ENCODE peak calls at places on chromosome 22, in nine cellular contexts. One of them, this sample, is unnamed.
A peak's percentile ranks its signal among the peaks of the same experiment; 100 is the strongest.

GRCh38 chr22:39349967-39350802 is at the start of gene SYNGR1:
- DNase-seq in RWPE1: no peak
- DNase-seq in MM.1S: no peak
- DNase-seq in fibroblast of lung: no peak
- DNase-seq in IMR-90: no peak
- DNase-seq in progenitor cell of endocrine pancreas: peak; percentile 45
- DNase-seq in GM12865: no peak
- DNase-seq in ovary: peak; percentile 68
- DNase-seq in bronchial epithelial cell: no peak
- DNase-seq in this sample: no peak

GRCh38 chr22:22011964-22012363 is 29.4 kb upstream of the TOP3B start:
- DNase-seq in progenitor cell of endocrine pancreas: no peak
- DNase-seq in RWPE1: no peak
- DNase-seq in ovary: no peak
- DNase-seq in GM12865: no peak
- DNase-seq in fibroblast of lung: no peak
- DNase-seq in bronchial epithelial cell: no peak
- DNase-seq in MM.1S: no peak
- DNase-seq in IMR-90: no peak
- DNase-seq in this sample: no peak

GRCh38 chr22:42938976-42939375 is 76.0 kb downstream of the PACSIN2 start:
- DNase-seq in RWPE1: no peak
- DNase-seq in IMR-90: no peak
- DNase-seq in GM12865: no peak
- DNase-seq in progenitor cell of endocrine pancreas: no peak
- DNase-seq in ovary: no peak
- DNase-seq in MM.1S: no peak
- DNase-seq in fibroblast of lung: no peak
- DNase-seq in bronchial epithelial cell: peak; percentile 78
- DNase-seq in this sample: no peak

GRCh38 chr22:49403102-49403501 is 424.6 kb downstream of the BRD1 start:
- DNase-seq in ovary: no peak
- DNase-seq in GM12865: no peak
- DNase-seq in progenitor cell of endocrine pancreas: no peak
- DNase-seq in MM.1S: no peak
- DNase-seq in bronchial epithelial cell: no peak
- DNase-seq in fibroblast of lung: no peak
- DNase-seq in IMR-90: no peak
- DNase-seq in RWPE1: no peak
- DNase-seq in this sample: peak; percentile 36

GRCh38 chr22:17785185-17786184 is 11.2 kb upstream of the BID start:
- DNase-seq in RWPE1: no peak
- DNase-seq in fibroblast of lung: peak; percentile 22
- DNase-seq in bronchial epithelial cell: peak; percentile 35
- DNase-seq in IMR-90: no peak
- DNase-seq in GM12865: peak; percentile 76
- DNase-seq in progenitor cell of endocrine pancreas: no peak
- DNase-seq in MM.1S: peak; percentile 71
- DNase-seq in ovary: no peak
- DNase-seq in this sample: no peak

GRCh38 chr22:23102776-23103175 is 32.5 kb downstream of the GNAZ start:
- DNase-seq in fibroblast of lung: no peak
- DNase-seq in ovary: no peak
- DNase-seq in progenitor cell of endocrine pancreas: no peak
- DNase-seq in IMR-90: no peak
- DNase-seq in GM12865: no peak
- DNase-seq in RWPE1: no peak
- DNase-seq in MM.1S: no peak
- DNase-seq in bronchial epithelial cell: no peak
- DNase-seq in this sample: no peak

GRCh38 chr22:17366830-17367229 is 2.4 kb upstream of the CECR2 start:
- DNase-seq in MM.1S: no peak
- DNase-seq in progenitor cell of endocrine pancreas: peak; percentile 29
- DNase-seq in IMR-90: no peak
- DNase-seq in ovary: peak; percentile 49
- DNase-seq in fibroblast of lung: peak; percentile 50
- DNase-seq in GM12865: peak; percentile 29
- DNase-seq in RWPE1: no peak
- DNase-seq in bronchial epithelial cell: no peak
- DNase-seq in this sample: no peak

GRCh38 chr22:50261615-50262459 is at the start of gene MAPK12:
- DNase-seq in MM.1S: peak; percentile 63
- DNase-seq in RWPE1: no peak
- DNase-seq in fibroblast of lung: no peak
- DNase-seq in IMR-90: no peak
- DNase-seq in ovary: peak; percentile 68
- DNase-seq in bronchial epithelial cell: no peak
- DNase-seq in GM12865: peak; percentile 73
- DNase-seq in progenitor cell of endocrine pancreas: peak; percentile 61
- DNase-seq in this sample: no peak

GRCh38 chr22:49884503-49885260 is 31.0 kb downstream of the ZBED4 start:
- DNase-seq in ovary: no peak
- DNase-seq in GM12865: no peak
- DNase-seq in fibroblast of lung: no peak
- DNase-seq in IMR-90: no peak
- DNase-seq in progenitor cell of endocrine pancreas: no peak
- DNase-seq in bronchial epithelial cell: no peak
- DNase-seq in MM.1S: no peak
- DNase-seq in RWPE1: no peak
- DNase-seq in this sample: peak; percentile 88

GRCh38 chr22:39298194-39298987 is 21.0 kb downstream of the RPL3 start:
- DNase-seq in MM.1S: no peak
- DNase-seq in RWPE1: no peak
- DNase-seq in fibroblast of lung: no peak
- DNase-seq in ovary: no peak
- DNase-seq in progenitor cell of endocrine pancreas: no peak
- DNase-seq in GM12865: no peak
- DNase-seq in bronchial epithelial cell: no peak
- DNase-seq in IMR-90: no peak
- DNase-seq in this sample: no peak

GRCh38 chr22:43968614-43969013 is 13.4 kb downstream of the SAMM50 start:
- DNase-seq in bronchial epithelial cell: no peak
- DNase-seq in MM.1S: no peak
- DNase-seq in IMR-90: no peak
- DNase-seq in GM12865: no peak
- DNase-seq in fibroblast of lung: no peak
- DNase-seq in RWPE1: no peak
- DNase-seq in ovary: no peak
- DNase-seq in progenitor cell of endocrine pancreas: no peak
- DNase-seq in this sample: no peak

GRCh38 chr22:38071421-38072321 is 12.3 kb downstream of the SLC16A8 start:
- DNase-seq in MM.1S: no peak
- DNase-seq in IMR-90: no peak
- DNase-seq in RWPE1: no peak
- DNase-seq in GM12865: no peak
- DNase-seq in progenitor cell of endocrine pancreas: no peak
- DNase-seq in ovary: no peak
- DNase-seq in bronchial epithelial cell: no peak
- DNase-seq in fibroblast of lung: no peak
- DNase-seq in this sample: no peak
- TF ChIP-seq CTCF in MM.1S: no peak
- TF ChIP-seq CTCF in IMR-90: no peak
- TF ChIP-seq CTCF in RWPE1: no peak
- TF ChIP-seq CTCF in GM12865: no peak
- TF ChIP-seq CTCF in progenitor cell of endocrine pancreas: no peak
- TF ChIP-seq CTCF in ovary: no peak
- TF ChIP-seq CTCF in bronchial epithelial cell: no peak
- TF ChIP-seq CTCF in fibroblast of lung: no peak
- TF ChIP-seq CTCF in this sample: no peak

DNA sequence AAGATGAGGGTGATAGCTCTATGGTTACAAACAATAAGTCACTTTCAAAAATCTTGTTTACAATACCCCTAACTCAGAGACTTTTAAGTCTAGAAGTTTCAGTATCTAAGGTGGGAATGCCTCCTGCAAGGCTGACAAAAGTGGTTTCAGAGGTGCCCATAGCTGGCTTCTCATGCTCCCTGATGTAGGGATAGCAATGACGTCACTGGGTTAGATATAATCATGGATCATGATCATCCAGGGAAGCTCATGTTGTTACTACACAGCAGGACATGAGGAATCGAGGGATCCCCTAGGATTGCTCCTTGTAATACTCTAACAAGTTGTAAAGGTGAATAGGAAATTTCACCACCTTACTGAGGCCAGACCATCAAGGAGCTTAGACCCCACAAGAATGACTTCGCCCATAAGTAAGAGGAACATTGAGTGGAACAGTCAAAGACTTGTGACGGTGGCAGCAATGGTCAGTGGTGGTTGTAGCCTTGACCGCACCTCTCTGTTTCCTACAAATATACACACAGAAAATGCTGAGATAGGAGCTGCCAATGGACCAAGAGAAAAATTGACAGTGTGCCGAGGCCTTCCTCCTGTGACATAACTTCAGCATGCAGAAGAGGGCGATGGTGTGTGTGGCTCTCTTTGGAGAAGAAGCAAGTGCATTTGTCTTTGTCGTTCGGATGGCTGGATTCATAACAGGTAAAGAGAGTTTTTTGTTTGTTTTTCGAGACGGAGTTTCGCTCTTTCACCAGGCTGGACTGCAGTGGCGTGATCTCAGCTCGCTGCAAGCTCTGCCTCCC is 15.6 kb downstream of the APOL4 start:
- DNase-seq in bronchial epithelial cell: no peak
- DNase-seq in ovary: no peak
- DNase-seq in MM.1S: no peak
- DNase-seq in IMR-90: no peak
- DNase-seq in RWPE1: no peak
- DNase-seq in GM12865: no peak
- DNase-seq in progenitor cell of endocrine pancreas: no peak
- DNase-seq in fibroblast of lung: no peak
- DNase-seq in this sample: no peak
- TF ChIP-seq CTCF in bronchial epithelial cell: no peak
- TF ChIP-seq CTCF in ovary: no peak
- TF ChIP-seq CTCF in MM.1S: no peak
- TF ChIP-seq CTCF in IMR-90: no peak
- TF ChIP-seq CTCF in RWPE1: no peak
- TF ChIP-seq CTCF in GM12865: no peak
- TF ChIP-seq CTCF in progenitor cell of endocrine pancreas: no peak
- TF ChIP-seq CTCF in fibroblast of lung: no peak
- TF ChIP-seq CTCF in this sample: no peak

GRCh38 chr22:41479671-41480396 is 10.9 kb downstream of the ACO2 start:
- DNase-seq in GM12865: no peak
- DNase-seq in MM.1S: no peak
- DNase-seq in progenitor cell of endocrine pancreas: no peak
- DNase-seq in RWPE1: no peak
- DNase-seq in ovary: no peak
- DNase-seq in bronchial epithelial cell: no peak
- DNase-seq in fibroblast of lung: peak; percentile 73
- DNase-seq in IMR-90: peak; percentile 73
- DNase-seq in this sample: peak; percentile 17
- TF ChIP-seq CTCF in GM12865: no peak
- TF ChIP-seq CTCF in MM.1S: no peak
- TF ChIP-seq CTCF in progenitor cell of endocrine pancreas: no peak
- TF ChIP-seq CTCF in RWPE1: no peak
- TF ChIP-seq CTCF in ovary: no peak
- TF ChIP-seq CTCF in bronchial epithelial cell: no peak
- TF ChIP-seq CTCF in fibroblast of lung: peak; percentile 22
- TF ChIP-seq CTCF in IMR-90: peak; percentile 14
- TF ChIP-seq CTCF in this sample: peak; percentile 49

GRCh38 chr22:33652596-33652995 is 267.7 kb downstream of the LARGE1 start:
- DNase-seq in progenitor cell of endocrine pancreas: no peak
- DNase-seq in GM12865: no peak
- DNase-seq in IMR-90: peak; percentile 31
- DNase-seq in ovary: no peak
- DNase-seq in bronchial epithelial cell: peak; percentile 43
- DNase-seq in MM.1S: no peak
- DNase-seq in RWPE1: no peak
- DNase-seq in fibroblast of lung: no peak
- DNase-seq in this sample: no peak

GRCh38 chr22:33648478-33648877 is 271.8 kb downstream of the LARGE1 start:
- DNase-seq in bronchial epithelial cell: no peak
- DNase-seq in progenitor cell of endocrine pancreas: no peak
- DNase-seq in GM12865: no peak
- DNase-seq in fibroblast of lung: no peak
- DNase-seq in IMR-90: no peak
- DNase-seq in MM.1S: no peak
- DNase-seq in ovary: no peak
- DNase-seq in RWPE1: no peak
- DNase-seq in this sample: no peak

GRCh38 chr22:33653525-33654063 is 266.7 kb downstream of the LARGE1 start:
- DNase-seq in bronchial epithelial cell: no peak
- DNase-seq in ovary: no peak
- DNase-seq in RWPE1: no peak
- DNase-seq in IMR-90: no peak
- DNase-seq in MM.1S: no peak
- DNase-seq in GM12865: no peak
- DNase-seq in progenitor cell of endocrine pancreas: no peak
- DNase-seq in fibroblast of lung: no peak
- DNase-seq in this sample: no peak

GRCh38 chr22:33654173-33654890 is 265.9 kb downstream of the LARGE1 start:
- DNase-seq in fibroblast of lung: no peak
- DNase-seq in MM.1S: no peak
- DNase-seq in ovary: no peak
- DNase-seq in RWPE1: no peak
- DNase-seq in GM12865: no peak
- DNase-seq in IMR-90: no peak
- DNase-seq in bronchial epithelial cell: no peak
- DNase-seq in progenitor cell of endocrine pancreas: no peak
- DNase-seq in this sample: no peak

DNA sequence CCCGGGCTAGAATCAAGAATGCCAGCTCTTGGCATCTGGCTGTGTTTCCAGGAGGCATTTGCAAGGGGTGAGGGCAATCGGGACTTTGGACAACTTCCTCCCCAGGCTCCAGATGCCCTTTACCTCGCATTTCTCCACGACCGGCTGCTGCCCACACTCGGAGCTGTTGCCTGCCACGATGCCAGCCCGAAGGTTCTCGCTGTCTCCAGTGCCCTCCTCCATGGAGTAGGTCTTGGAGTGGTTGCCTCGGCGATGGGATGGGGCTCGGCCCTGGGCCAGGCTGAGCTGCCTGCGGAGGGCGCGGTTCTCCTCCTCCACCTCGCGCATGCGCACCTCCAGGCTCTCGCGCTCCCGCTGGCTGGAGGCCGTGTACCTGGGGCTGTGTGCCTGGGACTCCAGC is 270.0 kb downstream of the LARGE1 start:
- DNase-seq in bronchial epithelial cell: no peak
- DNase-seq in progenitor cell of endocrine pancreas: no peak
- DNase-seq in ovary: no peak
- DNase-seq in fibroblast of lung: no peak
- DNase-seq in GM12865: no peak
- DNase-seq in IMR-90: no peak
- DNase-seq in MM.1S: no peak
- DNase-seq in RWPE1: no peak
- DNase-seq in this sample: no peak
- TF ChIP-seq CTCF in bronchial epithelial cell: no peak
- TF ChIP-seq CTCF in progenitor cell of endocrine pancreas: no peak
- TF ChIP-seq CTCF in ovary: no peak
- TF ChIP-seq CTCF in fibroblast of lung: no peak
- TF ChIP-seq CTCF in GM12865: no peak
- TF ChIP-seq CTCF in IMR-90: no peak
- TF ChIP-seq CTCF in MM.1S: no peak
- TF ChIP-seq CTCF in RWPE1: no peak
- TF ChIP-seq CTCF in this sample: no peak